ENCODE peak calls at places on chromosome 15, in four cellular contexts. S, A, Y and D are unnamed samples.

GRCh38 chr15:36911322-36911944 is 188.9 kb downstream of the MEIS2 start:
- DNase-seq in S (no peak), A (no peak), Y (no peak), D (peak)

GRCh38 chr15:31459011-31459748 is 132.5 kb downstream of the KLF13 start:
- DNase-seq in S (no peak), A (peak), Y (peak), D (no peak)

GRCh38 chr15:74812533-74812932 is at the start of gene LMAN1L:
- DNase-seq in S (no peak), A (no peak), Y (no peak), D (no peak)

GRCh38 chr15:88232771-88233170 is 23.8 kb downstream of the NTRK3 start:
- DNase-seq in S (no peak), A (no peak), Y (no peak), D (no peak)

GRCh38 chr15:99682455-99682854 is 50.8 kb downstream of the LYSMD4 start:
- DNase-seq in S (no peak), A (no peak), Y (no peak), D (no peak)

GRCh38 chr15:47717036-47717611 is at the start of gene SEMA6D:
- DNase-seq in S (peak), A (peak), Y (no peak), D (no peak)

GRCh38 chr15:69782155-69782658 is 315.5 kb downstream of the TLE3 start:
- DNase-seq in S (no peak), A (no peak), Y (no peak), D (no peak)

GRCh38 chr15:66433726-66434125 is 47.0 kb downstream of the MAP2K1 start:
- DNase-seq in S (no peak), A (no peak), Y (no peak), D (no peak)

GRCh38 chr15:100726426-100727190 is 124.2 kb downstream of the ASB7 start:
- DNase-seq in S (no peak), A (no peak), Y (no peak), D (no peak)

GRCh38 chr15:50907866-50908208 is 646 bp upstream of the AP4E1 start:
- DNase-seq in S (peak), A (peak), Y (peak), D (no peak)

GRCh38 chr15:85430406-85431204 is 50.2 kb downstream of the AKAP13 start:
- DNase-seq in S (no peak), A (peak), Y (no peak), D (no peak)

GRCh38 chr15:69592954-69593353 is 140.3 kb downstream of the RPLP1 start:
- DNase-seq in S (no peak), A (no peak), Y (no peak), D (no peak)